ENCODE peak calls at places on chromosomes 12 and 14, in eight cellular contexts. Y, S, P, Z, E, V, O and M are unnamed samples. For H3K4me1, the result is how much of the 10 kb centered on the place peaks cover.

GRCh38 chr12:38875571-38876228 is 29.7 kb downstream of the CPNE8 start:
- DNase-seq in E (peak), Y (no peak), V (no peak), P (no peak), S (no peak), Z (no peak), O (no peak), M (no peak)

GRCh38 chr14:71139058-71139946 is 232.0 kb downstream of the PCNX1 start:
- DNase-seq in E (peak), P (peak), O (peak), V (peak), S (peak), Y (peak), Z (peak), M (no peak)

GRCh38 chr12:24561411-24561871 is 387.5 kb downstream of the BCAT1 start:
- DNase-seq in Y (no peak), S (no peak), V (no peak), Z (no peak), O (peak), E (no peak), P (no peak), M (no peak)

GRCh38 chr12:69686731-69687130 is 12.4 kb downstream of the BEST3 start:
- DNase-seq in E (peak), Z (no peak), S (no peak), O (peak), Y (no peak), P (no peak), V (no peak), M (no peak)

GRCh38 chr12:93563807-93564538 is 8.5 kb upstream of the SOCS2 start:
- DNase-seq in Z (no peak), Y (peak), V (no peak), P (no peak), O (peak), S (peak), E (no peak), M (peak)

GRCh38 chr14:27686137-27686536 is 1080.5 kb upstream of the FOXG1 start:
- DNase-seq in Z (no peak), V (no peak), P (no peak), E (peak), O (no peak), S (peak), Y (no peak), M (no peak)

GRCh38 chr12:20142956-20143355 is 225.4 kb upstream of the PDE3A start:
- DNase-seq in O (peak), V (no peak), S (no peak), P (no peak), E (no peak), Y (no peak), Z (no peak), M (no peak)

GRCh38 chr12:116982721-116983502 is 72.2 kb downstream of the FBXW8 start:
- DNase-seq in Z (no peak), Y (no peak), O (no peak), E (no peak), V (no peak), P (no peak), S (no peak), M (no peak)

GRCh38 chr14:94355191-94355794 is 32.2 kb upstream of the SERPINA6 start:
- DNase-seq in Z (peak), Y (peak), E (no peak), V (no peak), S (peak), O (no peak), P (no peak), M (no peak)

GRCh38 chr12:107302649-107303386 is 209.5 kb upstream of the CRY1 start:
- DNase-seq in S (peak), Z (no peak), O (no peak), V (no peak), E (no peak), P (no peak), Y (no peak), M (no peak)

GRCh38 chr12:46133751-46134150 is 135.1 kb downstream of the SLC38A1 start:
- DNase-seq in Z (no peak), O (no peak), E (no peak), V (no peak), Y (no peak), P (no peak), S (no peak), M (no peak)

GRCh38 chr12:50620050-50620974 is 115.5 kb downstream of the DIP2B start:
- DNase-seq in Z (no peak), Y (no peak), S (peak), P (no peak), O (no peak), E (no peak), V (peak), M (peak)

GRCh38 chr12:64160021-64160717 is 61.9 kb downstream of the KICS2 start:
- DNase-seq in Z (no peak), O (no peak), S (peak), V (no peak), Y (no peak), E (peak), P (no peak), M (no peak)

GRCh38 chr12:43277630-43278267 is 274.3 kb downstream of the ADAMTS20 start:
- DNase-seq in O (no peak), Z (no peak), E (peak), P (no peak), Y (no peak), V (no peak), S (peak), M (no peak)

GRCh38 chr12:118164798-118165486 is 29.0 kb downstream of the PEBP1 start:
- DNase-seq in O (peak), P (no peak), S (peak), Y (no peak), Z (no peak), V (no peak), E (peak), M (no peak)

GRCh38 chr12:85423947-85424346 is 143.9 kb downstream of the ALX1 start:
- DNase-seq in Z (no peak), E (no peak), P (no peak), S (no peak), Y (no peak), O (peak), V (no peak), M (no peak)

GRCh38 chr14:99892406-99892805 is 99.2 kb downstream of the EML1 start:
- DNase-seq in P (no peak), Z (no peak), S (no peak), E (no peak), V (no peak), Y (no peak), O (no peak), M (no peak)

GRCh38 chr12:51192284-51192671 is 19.3 kb upstream of the TFCP2 start:
- DNase-seq in P (no peak), S (no peak), O (no peak), V (no peak), Z (no peak), E (no peak), Y (no peak), M (no peak)

GRCh38 chr12:104370989-104371870 is 67.7 kb downstream of the EID3 start:
- DNase-seq in V (no peak), Y (no peak), P (no peak), Z (no peak), E (peak), O (no peak), S (peak), M (no peak)

GRCh38 chr12:49019435-49020317 is 1.1 kb upstream of the PRKAG1 start:
- DNase-seq in Z (no peak), P (no peak), O (peak), E (peak), S (peak), V (peak), Y (no peak), M (no peak)

GRCh38 chr12:53939141-53940108 is 794 bp downstream of the HOXC13 start:
- DNase-seq in O (no peak), V (no peak), E (no peak), Y (no peak), P (no peak), Z (no peak), S (peak), M (no peak)

GRCh38 chr14:101761881-101762529 is 496 bp downstream of the PPP2R5C start:
- DNase-seq in O (peak), Y (peak), V (peak), P (peak), E (peak), Z (no peak), S (peak), M (no peak)

GRCh38 chr12:108685469-108686247 is 45.7 kb downstream of the CORO1C start:
- DNase-seq in Z (no peak), O (no peak), E (peak), S (no peak), P (no peak), Y (no peak), V (no peak), M (no peak)

GRCh38 chr14:58270628-58271027 is 26.0 kb downstream of the PSMA3 start:
- DNase-seq in O (no peak), Y (no peak), S (peak), E (no peak), V (no peak), Z (no peak), P (no peak), M (no peak)

GRCh38 chr12:78916845-78917480 is 52.4 kb downstream of the SYT1 start:
- DNase-seq in Y (no peak), E (no peak), V (no peak), O (no peak), Z (no peak), P (no peak), S (peak), M (no peak)

GRCh38 chr14:21498540-21499526 is 12.3 kb downstream of the METTL3 start:
- DNase-seq in Y (no peak), V (peak), E (peak), O (peak), Z (no peak), P (no peak), S (peak), M (no peak)

GRCh38 chr12:26017484-26018211 is 59.2 kb downstream of the RASSF8 start:
- DNase-seq in V (peak), S (peak), O (peak), Z (no peak), E (peak), P (no peak), Y (no peak), M (no peak)

GRCh38 chr12:47820631-47821345 is 1.1 kb upstream of the HDAC7 start:
- DNase-seq in Y (peak), E (peak), Z (peak), S (peak), V (no peak), P (peak), O (no peak), M (peak)

GRCh38 chr14:56378046-56378445 is 201.6 kb upstream of the TMEM260 start:
- DNase-seq in Z (no peak), P (no peak), S (no peak), V (no peak), O (no peak), E (no peak), Y (no peak), M (no peak)

GRCh38 chr14:80427101-80427500 is 215.8 kb upstream of the DIO2 start:
- DNase-seq in Y (no peak), Z (no peak), P (no peak), E (no peak), O (no peak), V (no peak), S (no peak), M (no peak)

GRCh38 chr14:80428171-80428570 is 216.9 kb upstream of the DIO2 start:
- DNase-seq in Z (no peak), V (no peak), P (no peak), Y (no peak), E (no peak), O (no peak), S (no peak), M (no peak)

GRCh38 chr14:80425686-80426085 is 214.4 kb upstream of the DIO2 start:
- DNase-seq in S (peak), Y (no peak), V (no peak), E (peak), Z (no peak), P (no peak), O (no peak), M (peak)

DNA sequence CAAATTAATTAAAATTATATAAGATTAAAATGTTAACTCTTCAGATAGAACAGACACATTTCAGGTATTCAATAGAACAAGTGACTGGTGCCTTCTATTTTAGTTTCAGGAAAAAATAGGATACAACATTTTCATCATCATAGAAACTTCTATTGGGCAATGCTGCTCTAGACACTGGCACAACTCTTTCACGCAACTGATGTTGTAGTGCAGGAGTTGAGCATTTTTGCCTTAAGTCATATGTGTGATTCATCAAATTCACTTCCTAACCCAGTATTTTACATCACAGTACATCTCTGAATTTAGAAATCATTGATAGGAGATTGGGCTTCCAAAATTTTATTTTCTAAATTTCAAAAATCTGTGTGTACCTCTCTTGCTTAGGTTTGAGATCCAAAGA is 215.4 kb upstream of the DIO2 start:
- DNase-seq in Z (no peak), E (no peak), Y (no peak), S (peak), O (no peak), P (no peak), V (no peak), M (no peak)
- H3K4me1 ChIP-seq in Z (under half), E (under half), Y (under half), S (under half), O (under half), P (under half), V (under half), M (under half)

GRCh38 chr12:44875417-44875953 is 630 bp downstream of the NELL2 start:
- DNase-seq in O (no peak), P (no peak), E (peak), Z (no peak), Y (no peak), V (no peak), S (no peak), M (no peak)
- H3K4me3 ChIP-seq in O (peak), P (peak), E (peak), Z (peak), Y (peak), V (no peak), S (peak), M (peak)

DNA sequence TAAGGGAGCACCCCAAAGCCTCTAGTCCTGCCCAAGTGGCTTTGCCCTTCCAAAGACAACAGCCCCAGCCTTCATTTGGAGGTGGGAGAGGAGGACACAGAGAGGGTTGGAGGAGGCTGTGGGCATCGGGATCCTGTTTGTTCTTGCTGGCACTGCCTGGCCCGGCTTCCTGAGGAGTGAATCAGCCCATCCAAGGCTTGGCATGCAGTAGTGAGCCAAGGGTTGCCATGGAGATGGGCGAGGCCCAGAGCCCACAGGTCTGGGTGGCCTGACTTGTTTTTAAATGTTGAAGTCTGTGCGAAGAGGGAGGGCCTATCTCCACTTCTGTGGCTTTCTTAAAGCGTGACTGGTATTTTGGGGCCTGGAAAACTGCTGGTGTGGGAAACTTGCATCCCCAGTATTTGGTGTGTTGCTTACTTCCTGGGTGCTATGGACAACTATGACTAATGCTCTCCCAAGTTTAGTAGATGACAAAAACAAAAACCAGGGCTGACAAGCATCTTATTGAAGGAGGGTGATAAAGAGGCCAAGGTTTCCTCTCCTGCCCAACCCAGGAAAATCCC is 15.8 kb downstream of the CD9 start:
- DNase-seq in V (no peak), Z (no peak), E (peak), O (no peak), Y (peak), S (peak), P (peak), M (peak)
- H3K4me1 ChIP-seq in V (under half), Z (under half), E (half or more), O (under half), Y (half or more), S (half or more), P (under half), M (half or more)

GRCh38 chr12:65280306-65280705 is 1.8 kb downstream of the MSRB3 start:
- DNase-seq in E (peak), O (no peak), Z (no peak), P (no peak), S (no peak), V (no peak), Y (no peak), M (no peak)

GRCh38 chr12:65278576-65279386 is at the start of gene MSRB3:
- DNase-seq in E (peak), O (peak), Y (peak), S (peak), V (peak), Z (peak), P (peak), M (peak)

GRCh38 chr12:65279387-65280112 is 1.1 kb downstream of the MSRB3 start:
- DNase-seq in S (no peak), E (peak), Y (no peak), O (peak), Z (no peak), P (no peak), V (no peak), M (no peak)

GRCh38 chr12:65276923-65277322 is 1.6 kb upstream of the MSRB3 start:
- DNase-seq in S (no peak), E (no peak), P (no peak), Z (no peak), O (no peak), Y (no peak), V (no peak), M (no peak)

DNA sequence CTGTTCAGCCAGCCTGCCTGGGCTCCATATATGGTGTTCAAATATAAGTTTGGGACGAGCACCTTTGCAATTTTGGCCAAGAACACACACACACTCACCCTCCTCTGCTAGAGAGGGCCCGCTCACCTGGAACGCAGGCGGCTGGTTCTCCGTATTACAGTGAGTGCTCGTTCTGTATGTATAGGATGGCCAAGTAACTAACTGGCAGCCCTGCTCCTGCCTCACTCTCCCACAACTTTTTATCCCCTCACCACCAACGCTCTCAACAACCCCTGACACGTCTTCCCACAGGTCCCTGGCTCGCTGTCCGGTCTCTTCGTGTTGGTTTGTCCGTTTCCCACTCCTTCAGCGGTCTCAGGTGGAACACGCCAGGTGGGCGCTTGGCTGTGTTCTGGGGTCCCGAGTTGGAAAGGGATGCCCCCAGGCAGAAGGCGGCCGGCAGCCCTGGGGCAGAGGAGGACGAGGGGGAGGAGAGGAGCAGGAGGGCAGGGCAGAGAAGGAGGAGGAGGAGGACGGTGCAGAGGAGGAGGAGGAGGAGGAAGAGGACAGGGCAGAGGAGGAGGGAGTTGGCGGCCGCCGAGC is 398 bp upstream of the MSRB3 start:
- DNase-seq in O (no peak), V (no peak), P (no peak), E (no peak), Z (no peak), S (no peak), Y (no peak), M (no peak)
- H3K4me3 ChIP-seq in O (peak), V (no peak), P (peak), E (peak), Z (peak), S (peak), Y (peak), M (peak)